ENCODE peak calls at places on chromosomes 1 and 21, in six cellular contexts. One of them, this sample, is unnamed.
A peak's percentile ranks its signal among the peaks of the same experiment; 100 is the strongest.

GRCh38 chr1:47948126-47948525 is 49.1 kb downstream of the TRABD2B start:
- DNase-seq in IMR-90: no peak
- DNase-seq in mesenchymal stem cell: peak; percentile 3
- DNase-seq in neuronal stem cell: no peak
- DNase-seq in H1: peak; percentile 27
- DNase-seq in H9: peak; percentile 60
- DNase-seq in this sample: no peak

GRCh38 chr1:165633624-165634023 is 2.6 kb downstream of the MGST3 start:
- DNase-seq in H9: no peak
- DNase-seq in mesenchymal stem cell: peak; percentile 72
- DNase-seq in H1: no peak
- DNase-seq in IMR-90: peak; percentile 27
- DNase-seq in neuronal stem cell: no peak
- DNase-seq in this sample: no peak

GRCh38 chr21:35377505-35378090 is 328.5 kb upstream of the RUNX1 start:
- DNase-seq in H1: no peak
- DNase-seq in mesenchymal stem cell: no peak
- DNase-seq in neuronal stem cell: no peak
- DNase-seq in IMR-90: no peak
- DNase-seq in H9: no peak
- DNase-seq in this sample: no peak

GRCh38 chr1:45146833-45147232 is 59.6 kb downstream of the ZSWIM5 start:
- DNase-seq in H9: no peak
- DNase-seq in mesenchymal stem cell: no peak
- DNase-seq in neuronal stem cell: no peak
- DNase-seq in IMR-90: no peak
- DNase-seq in H1: no peak
- DNase-seq in this sample: no peak

GRCh38 chr1:60589916-60590315 is 492.4 kb upstream of the NFIA start:
- DNase-seq in mesenchymal stem cell: no peak
- DNase-seq in neuronal stem cell: no peak
- DNase-seq in IMR-90: no peak
- DNase-seq in H9: no peak
- DNase-seq in H1: no peak
- DNase-seq in this sample: no peak

GRCh38 chr1:157141212-157141855 is 3.1 kb upstream of the ETV3 start:
- DNase-seq in H9: no peak
- DNase-seq in mesenchymal stem cell: no peak
- DNase-seq in neuronal stem cell: no peak
- DNase-seq in H1: no peak
- DNase-seq in IMR-90: no peak
- DNase-seq in this sample: peak; percentile 42

GRCh38 chr21:45301521-45302081 is 13.9 kb upstream of the POFUT2 start:
- DNase-seq in H1: no peak
- DNase-seq in mesenchymal stem cell: no peak
- DNase-seq in IMR-90: no peak
- DNase-seq in H9: no peak
- DNase-seq in neuronal stem cell: no peak
- DNase-seq in this sample: no peak

GRCh38 chr1:66563094-66563800 is 29.3 kb downstream of the SGIP1 start:
- DNase-seq in H9: no peak
- DNase-seq in neuronal stem cell: no peak
- DNase-seq in IMR-90: peak; percentile 95
- DNase-seq in H1: no peak
- DNase-seq in mesenchymal stem cell: peak; percentile 98
- DNase-seq in this sample: no peak

GRCh38 chr1:245585252-245585959 is 430.6 kb downstream of the KIF26B start:
- DNase-seq in IMR-90: peak; percentile 84
- DNase-seq in H1: no peak
- DNase-seq in neuronal stem cell: no peak
- DNase-seq in mesenchymal stem cell: peak; percentile 96
- DNase-seq in H9: no peak
- DNase-seq in this sample: no peak

GRCh38 chr1:203056516-203056915 is 29.3 kb downstream of the MYOG start:
- DNase-seq in mesenchymal stem cell: no peak
- DNase-seq in H9: no peak
- DNase-seq in H1: no peak
- DNase-seq in neuronal stem cell: no peak
- DNase-seq in IMR-90: no peak
- DNase-seq in this sample: peak; percentile 32

GRCh38 chr1:97094257-97094972 is 372.8 kb downstream of the PTBP2 start:
- DNase-seq in IMR-90: peak; percentile 94
- DNase-seq in neuronal stem cell: no peak
- DNase-seq in H9: no peak
- DNase-seq in H1: no peak
- DNase-seq in mesenchymal stem cell: peak; percentile 67
- DNase-seq in this sample: peak; percentile 81

GRCh38 chr21:32545948-32546441 is 39.3 kb downstream of the TCP10L start:
- DNase-seq in H9: no peak
- DNase-seq in IMR-90: peak; percentile 47
- DNase-seq in H1: no peak
- DNase-seq in neuronal stem cell: no peak
- DNase-seq in mesenchymal stem cell: no peak
- DNase-seq in this sample: no peak

GRCh38 chr1:113255038-113255727 is 135.1 kb upstream of the MAGI3 start:
- DNase-seq in neuronal stem cell: peak; percentile 35
- DNase-seq in IMR-90: no peak
- DNase-seq in H1: no peak
- DNase-seq in H9: no peak
- DNase-seq in mesenchymal stem cell: no peak
- DNase-seq in this sample: no peak

GRCh38 chr1:40739455-40740008 is 44.1 kb upstream of the KCNQ4 start:
- DNase-seq in IMR-90: peak; percentile 21
- DNase-seq in H1: no peak
- DNase-seq in H9: no peak
- DNase-seq in mesenchymal stem cell: no peak
- DNase-seq in neuronal stem cell: no peak
- DNase-seq in this sample: no peak

GRCh38 chr1:247746391-247746935 is 1.5 kb downstream of the OR14A2 start:
- DNase-seq in mesenchymal stem cell: no peak
- DNase-seq in neuronal stem cell: no peak
- DNase-seq in H9: no peak
- DNase-seq in IMR-90: peak; percentile 16
- DNase-seq in H1: no peak
- DNase-seq in this sample: peak; percentile 76

GRCh38 chr1:47714368-47714767 is 276.5 kb downstream of the FOXD2 start:
- DNase-seq in H1: no peak
- DNase-seq in IMR-90: no peak
- DNase-seq in neuronal stem cell: no peak
- DNase-seq in H9: no peak
- DNase-seq in mesenchymal stem cell: no peak
- DNase-seq in this sample: no peak

GRCh38 chr1:109875874-109876273 is 34.8 kb upstream of the CSF1 start:
- DNase-seq in mesenchymal stem cell: no peak
- DNase-seq in H1: no peak
- DNase-seq in H9: no peak
- DNase-seq in neuronal stem cell: no peak
- DNase-seq in IMR-90: no peak
- DNase-seq in this sample: no peak

GRCh38 chr1:109878531-109878930 is 32.1 kb upstream of the CSF1 start:
- DNase-seq in H1: no peak
- DNase-seq in IMR-90: no peak
- DNase-seq in neuronal stem cell: no peak
- DNase-seq in mesenchymal stem cell: no peak
- DNase-seq in H9: no peak
- DNase-seq in this sample: no peak

GRCh38 chr1:109877776-109878175 is 32.9 kb upstream of the CSF1 start:
- DNase-seq in H1: no peak
- DNase-seq in IMR-90: no peak
- DNase-seq in mesenchymal stem cell: no peak
- DNase-seq in neuronal stem cell: no peak
- DNase-seq in H9: no peak
- DNase-seq in this sample: no peak

GRCh38 chr1:109877320-109877771 is 33.3 kb upstream of the CSF1 start:
- DNase-seq in neuronal stem cell: peak; percentile 37
- DNase-seq in H9: peak; percentile 83
- DNase-seq in IMR-90: peak; percentile 94
- DNase-seq in mesenchymal stem cell: peak; percentile 98
- DNase-seq in H1: peak; percentile 49
- DNase-seq in this sample: peak; percentile 90

DNA sequence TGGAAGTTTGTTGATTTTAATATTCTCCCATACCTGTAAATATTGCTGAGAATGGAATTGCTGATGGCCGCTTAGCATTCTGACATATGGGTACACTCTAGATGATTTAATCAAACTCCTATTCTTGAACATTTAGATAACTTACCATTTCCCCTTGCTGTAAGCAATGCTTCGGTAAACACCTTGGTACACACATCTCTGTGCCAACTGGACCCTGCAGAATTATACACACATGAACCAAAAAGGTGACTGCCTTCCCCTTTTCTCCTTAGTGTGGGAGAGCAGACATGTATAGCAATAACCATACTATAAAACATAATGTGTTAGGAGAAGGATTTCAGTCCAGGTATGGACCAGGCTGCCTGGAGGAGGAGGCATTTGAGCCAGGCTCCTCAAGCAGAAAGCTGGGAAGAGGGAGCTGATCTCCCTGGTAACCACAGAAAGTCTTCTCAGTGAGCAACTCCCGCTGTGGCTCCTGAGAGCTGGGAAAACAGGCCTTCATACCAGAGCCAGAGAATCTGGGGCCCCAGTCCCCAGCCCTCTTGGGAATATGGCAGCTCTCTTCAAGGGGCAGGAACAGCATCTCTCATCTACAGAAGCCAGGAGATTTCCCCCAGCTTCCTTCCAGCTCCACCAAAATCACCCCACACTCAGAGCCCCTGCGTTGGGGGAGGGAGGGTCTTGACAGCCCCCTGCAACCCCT is 33.9 kb upstream of the CSF1 start:
- DNase-seq in neuronal stem cell: no peak
- DNase-seq in H1: no peak
- DNase-seq in IMR-90: peak; percentile 38
- DNase-seq in mesenchymal stem cell: peak; percentile 79
- DNase-seq in H9: peak; percentile 56
- DNase-seq in this sample: no peak
- H3K4ac ChIP-seq in neuronal stem cell: peak overlapping the region; percentile 96
- H3K4ac ChIP-seq in H1: no peak overlapping the region
- H3K4ac ChIP-seq in IMR-90: peak overlapping the region; percentile 92
- H3K4ac ChIP-seq in mesenchymal stem cell: peak overlapping the region; percentile 84
- H3K4ac ChIP-seq in H9: no peak overlapping the region
- H3K4ac ChIP-seq in this sample: peak overlapping the region; percentile 19

DNA sequence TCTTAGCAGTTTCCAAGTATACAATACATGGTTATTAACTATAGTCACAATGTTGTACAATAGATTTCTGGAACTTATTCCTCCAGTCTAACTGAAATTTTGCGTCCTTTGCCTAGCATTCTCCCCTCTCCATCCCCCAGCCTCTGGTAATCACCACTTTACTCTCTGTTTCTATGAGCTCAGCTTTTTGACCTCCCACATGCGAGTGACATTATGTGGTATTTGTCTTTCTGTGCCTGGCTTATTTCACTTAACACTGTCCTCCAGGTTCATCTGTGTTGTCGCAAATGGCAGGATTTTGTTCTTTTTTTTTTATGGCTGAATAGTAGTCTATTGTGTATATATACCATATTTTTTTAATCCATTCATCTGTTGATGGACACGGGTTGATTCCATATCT is 43.9 kb upstream of the CD101 start:
- DNase-seq in H1: no peak
- DNase-seq in H9: no peak
- DNase-seq in mesenchymal stem cell: no peak
- DNase-seq in neuronal stem cell: no peak
- DNase-seq in IMR-90: no peak
- DNase-seq in this sample: no peak
- H2AFZ ChIP-seq in H1: no peak overlapping the region
- H2AFZ ChIP-seq in H9: no peak overlapping the region
- H2AFZ ChIP-seq in mesenchymal stem cell: no peak overlapping the region
- H2AFZ ChIP-seq in neuronal stem cell: no peak overlapping the region
- H2AFZ ChIP-seq in IMR-90: no peak overlapping the region
- H2AFZ ChIP-seq in this sample: no peak overlapping the region

DNA sequence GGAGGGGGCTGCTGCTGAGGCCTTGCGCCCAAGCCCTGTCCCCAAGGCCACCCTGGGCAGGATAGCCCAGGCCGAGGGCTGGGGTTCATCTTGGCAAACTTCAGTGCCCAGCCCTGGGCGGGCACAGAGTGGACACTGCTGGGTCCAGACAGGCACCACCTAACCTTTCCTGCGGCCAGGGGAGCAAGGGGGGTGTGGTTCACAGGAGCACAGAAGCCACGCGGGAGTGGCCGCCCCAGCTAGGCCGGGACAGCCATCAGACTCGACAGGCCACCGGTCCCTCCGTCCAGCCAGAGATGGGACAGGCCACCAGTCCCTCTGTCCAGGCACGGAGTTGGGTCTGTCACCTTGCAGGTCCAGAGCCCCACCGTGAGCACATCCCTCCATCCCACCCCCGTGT is 28.9 kb downstream of the ARHGEF16 start:
- DNase-seq in neuronal stem cell: no peak
- DNase-seq in IMR-90: no peak
- DNase-seq in mesenchymal stem cell: no peak
- DNase-seq in H1: no peak
- DNase-seq in H9: no peak
- DNase-seq in this sample: no peak
- H3K4ac ChIP-seq in neuronal stem cell: no peak overlapping the region
- H3K4ac ChIP-seq in IMR-90: no peak overlapping the region
- H3K4ac ChIP-seq in mesenchymal stem cell: no peak overlapping the region
- H3K4ac ChIP-seq in H1: peak overlapping the region; percentile 78
- H3K4ac ChIP-seq in H9: no peak overlapping the region
- H3K4ac ChIP-seq in this sample: no peak overlapping the region

GRCh38 chr1:232722626-232723025 is 82.6 kb upstream of the MAP10 start:
- DNase-seq in IMR-90: no peak
- DNase-seq in H1: no peak
- DNase-seq in neuronal stem cell: no peak
- DNase-seq in H9: no peak
- DNase-seq in mesenchymal stem cell: no peak
- DNase-seq in this sample: no peak

GRCh38 chr1:232728507-232729263 is 76.5 kb upstream of the MAP10 start:
- DNase-seq in H9: no peak
- DNase-seq in mesenchymal stem cell: peak; percentile 8
- DNase-seq in IMR-90: peak; percentile 26
- DNase-seq in neuronal stem cell: no peak
- DNase-seq in H1: no peak
- DNase-seq in this sample: peak; percentile 5

GRCh38 chr1:232725303-232726047 is 79.7 kb upstream of the MAP10 start:
- DNase-seq in IMR-90: no peak
- DNase-seq in H9: peak; percentile 31
- DNase-seq in H1: no peak
- DNase-seq in neuronal stem cell: no peak
- DNase-seq in mesenchymal stem cell: no peak
- DNase-seq in this sample: no peak

DNA sequence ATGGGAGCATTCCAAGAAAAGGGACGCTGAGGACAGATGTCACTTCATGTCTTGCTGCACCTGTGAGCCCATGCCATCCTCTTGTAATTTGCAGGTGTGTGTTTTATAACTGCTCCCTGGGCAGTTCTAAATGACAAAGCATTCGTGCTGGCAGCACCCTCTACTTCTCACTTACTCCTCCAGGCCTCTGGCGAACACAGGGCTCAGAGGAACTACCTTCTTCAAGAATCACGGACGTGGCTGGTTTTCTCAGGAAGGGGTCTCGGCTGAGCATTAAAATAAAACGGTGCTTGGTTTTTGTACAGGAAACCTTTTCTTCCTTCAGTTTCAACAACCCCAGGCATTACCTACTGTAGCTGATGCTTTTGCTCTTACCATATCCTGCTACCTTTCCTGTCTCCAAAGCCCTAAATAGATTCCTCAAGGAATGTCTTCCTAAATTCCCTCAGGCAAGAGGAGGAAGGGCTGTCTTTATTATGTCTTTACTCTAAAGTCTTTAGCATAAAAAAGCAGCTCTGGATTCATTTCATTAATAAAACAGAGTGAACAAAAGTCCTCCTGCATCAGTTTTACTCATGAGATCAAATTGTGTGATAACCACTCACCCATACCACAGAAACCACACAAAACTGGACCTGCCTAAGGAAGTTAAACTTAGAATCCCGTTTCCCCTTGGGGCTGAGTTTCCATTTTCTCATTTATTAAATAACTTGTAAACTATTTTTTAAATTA is 79.0 kb upstream of the MAP10 start:
- DNase-seq in mesenchymal stem cell: no peak
- DNase-seq in H1: no peak
- DNase-seq in neuronal stem cell: no peak
- DNase-seq in H9: peak; percentile 51
- DNase-seq in IMR-90: peak; percentile 31
- DNase-seq in this sample: no peak
- H2AFZ ChIP-seq in mesenchymal stem cell: no peak overlapping the region
- H2AFZ ChIP-seq in H1: no peak overlapping the region
- H2AFZ ChIP-seq in neuronal stem cell: no peak overlapping the region
- H2AFZ ChIP-seq in H9: no peak overlapping the region
- H2AFZ ChIP-seq in IMR-90: no peak overlapping the region
- H2AFZ ChIP-seq in this sample: no peak overlapping the region